ENCODE peak calls at places on chromosomes 2 and 18, in seven cellular contexts. Q is endodermal cell, Y is colonic mucosa, A is A549, N is GM23338, V is mucosa of descending colon, C is OCI-LY7. G is an unnamed sample. For H3K4me1, the result is how much of the 10 kb centered on the place peaks cover.

GRCh38 chr2:74815955-74816354 is 18.0 kb upstream of the HK2 start:
- DNase-seq in V (no peak), C (no peak), Y (no peak), Q (no peak), A (no peak), N (no peak), G (no peak)

GRCh38 chr2:192203876-192204275 is 9.1 kb upstream of the TMEFF2 start:
- DNase-seq in N (no peak), A (no peak), Y (no peak), Q (no peak), C (no peak), V (no peak), G (no peak)

GRCh38 chr2:112031473-112031872 is 23.6 kb upstream of the TMEM87B start:
- DNase-seq in A (no peak), N (peak), Y (no peak), C (no peak), Q (peak), V (no peak), G (no peak)

GRCh38 chr2:152452256-152452973 is 117.4 kb downstream of the FMNL2 start:
- DNase-seq in V (no peak), C (no peak), Q (peak), Y (no peak), A (no peak), N (peak), G (no peak)

GRCh38 chr2:198374375-198375072 is 570.1 kb downstream of the PLCL1 start:
- DNase-seq in Y (peak), V (no peak), Q (peak), A (peak), N (peak), C (peak), G (peak)

GRCh38 chr2:207253946-207254345 is 88.2 kb upstream of the KLF7 start:
- DNase-seq in Q (no peak), A (peak), N (no peak), V (no peak), Y (no peak), C (no peak), G (no peak)

GRCh38 chr18:59180150-59180845 is 39.7 kb upstream of the GRP start:
- DNase-seq in A (no peak), Q (no peak), Y (no peak), C (no peak), V (no peak), N (no peak), G (no peak)

GRCh38 chr2:67524777-67525176 is 127.6 kb downstream of the ETAA1 start:
- DNase-seq in Q (no peak), V (no peak), N (no peak), Y (no peak), A (no peak), C (no peak), G (no peak)

GRCh38 chr2:5022056-5022455 is 670.1 kb upstream of the SOX11 start:
- DNase-seq in Q (no peak), A (no peak), V (no peak), C (no peak), N (no peak), Y (no peak), G (peak)

GRCh38 chr2:101609434-101609833 is 88.1 kb upstream of the MAP4K4 start:
- DNase-seq in A (no peak), V (no peak), N (peak), Y (no peak), C (no peak), Q (no peak), G (no peak)

GRCh38 chr2:233350708-233351107 is 3.6 kb upstream of the DGKD start:
- DNase-seq in Y (peak), V (no peak), A (peak), Q (no peak), C (no peak), N (no peak), G (peak)

GRCh38 chr2:234137400-234138014 is 87.0 kb downstream of the SPP2 start:
- DNase-seq in Q (no peak), C (no peak), V (no peak), Y (no peak), A (peak), N (no peak), G (no peak)

GRCh38 chr2:42876280-42876840 is 84.0 kb upstream of the HAAO start:
- DNase-seq in Y (no peak), C (no peak), A (no peak), V (no peak), N (no peak), Q (peak), G (no peak)

GRCh38 chr18:5970032-5970431 is 74.7 kb upstream of the TMEM200C start:
- DNase-seq in Y (no peak), A (no peak), Q (peak), N (peak), V (no peak), C (no peak), G (no peak)

GRCh38 chr2:36824281-36824680 is 127.8 kb downstream of the VIT start:
- DNase-seq in V (no peak), C (no peak), N (peak), Q (peak), A (no peak), Y (no peak), G (no peak)

GRCh38 chr2:213246665-213247281 is 37.5 kb upstream of the SPAG16 start:
- DNase-seq in V (no peak), C (peak), N (peak), A (no peak), Q (peak), Y (peak), G (peak)

GRCh38 chr2:11738589-11739436 is 7.6 kb upstream of the LPIN1 start:
- DNase-seq in C (peak), V (no peak), N (peak), Y (peak), Q (peak), A (peak), G (peak)

GRCh38 chr2:54258171-54258570 is 2.1 kb upstream of the TSPYL6 start:
- DNase-seq in A (no peak), V (no peak), Y (no peak), N (no peak), C (no peak), Q (no peak), G (no peak)

GRCh38 chr2:61543062-61543461 is 4.9 kb upstream of the XPO1 start:
- DNase-seq in Y (no peak), A (no peak), V (no peak), N (no peak), Q (no peak), C (peak), G (no peak)
- H3K4me1 ChIP-seq in Y (under half), A (under half), V (under half), N (under half), Q (under half), C (under half), G (under half)

DNA sequence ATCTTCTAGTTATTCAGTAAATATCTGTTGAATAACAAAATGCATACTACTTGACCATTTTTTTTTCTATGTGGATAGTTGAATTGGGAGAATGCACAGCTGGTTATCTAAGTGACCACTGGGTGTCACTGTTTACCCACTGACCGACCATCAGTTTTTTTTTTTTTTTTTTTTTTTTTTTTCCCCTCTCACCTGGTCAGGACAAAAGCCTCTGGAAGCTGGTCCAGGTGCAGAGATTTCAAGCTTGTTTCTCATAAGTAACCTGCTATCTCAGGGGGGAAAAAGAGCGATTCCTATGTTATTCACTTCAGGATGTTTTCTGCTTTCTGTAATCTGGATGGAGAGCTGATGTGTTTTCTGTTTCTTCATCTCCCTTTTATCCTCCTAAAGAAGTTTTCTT is 256.0 kb downstream of the DCDC2C start:
- DNase-seq in V (no peak), N (peak), C (peak), Q (no peak), A (peak), Y (no peak), G (peak)
- TF ChIP-seq CTCF in V (no peak), N (peak), C (peak), Q (peak), A (peak), Y (peak), G (peak)

GRCh38 chr2:227410191-227410590 is 22.4 kb upstream of the SCYGR1 start:
- DNase-seq in Q (no peak), Y (no peak), A (no peak), V (no peak), N (no peak), C (no peak), G (no peak)

GRCh38 chr2:227411320-227411989 is 23.7 kb upstream of the SCYGR1 start:
- DNase-seq in Q (no peak), N (no peak), Y (no peak), V (no peak), C (no peak), A (no peak), G (no peak)

GRCh38 chr2:227404575-227404974 is 16.8 kb upstream of the SCYGR1 start:
- DNase-seq in A (peak), Y (no peak), Q (no peak), V (no peak), C (peak), N (peak), G (no peak)

GRCh38 chr2:227406177-227407031 is 18.7 kb upstream of the SCYGR1 start:
- DNase-seq in A (peak), N (peak), Y (peak), C (peak), V (no peak), Q (peak), G (peak)

DNA sequence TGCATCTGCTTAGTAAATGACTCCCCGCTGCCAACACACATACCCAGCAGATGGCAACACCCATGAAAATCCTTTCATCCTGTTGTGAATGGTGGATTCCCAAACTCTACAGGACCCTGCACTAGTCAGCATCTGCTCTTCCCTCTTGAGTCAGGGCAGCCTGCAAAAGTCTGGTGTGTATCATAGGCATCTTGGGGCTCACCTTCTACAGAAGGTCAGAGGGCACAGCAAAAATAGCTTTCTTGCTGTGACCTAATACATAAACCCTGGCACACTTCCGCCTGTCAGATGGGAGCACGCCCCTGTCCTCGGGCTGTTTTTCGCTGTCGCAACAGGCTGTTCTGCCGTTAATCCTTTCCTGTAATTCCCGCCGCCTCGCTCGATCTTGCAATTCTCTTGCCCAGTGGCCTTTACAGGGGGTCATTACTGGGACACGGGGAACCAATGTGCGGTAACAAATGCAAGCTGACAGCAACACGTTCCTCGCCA is 19.9 kb upstream of the SCYGR1 start:
- DNase-seq in Y (no peak), V (peak), Q (no peak), A (peak), C (no peak), N (no peak), G (no peak)
- H3K4me1 ChIP-seq in Y (under half), V (under half), Q (under half), A (half or more), C (under half), N (under half), G (under half)

GRCh38 chr2:206084468-206084869 is 1.5 kb downstream of the INO80D start:
- DNase-seq in A (peak), Q (peak), C (peak), Y (peak), N (peak), V (peak), G (peak)
- TF ChIP-seq CTCF in A (no peak), Q (no peak), C (no peak), Y (no peak), N (no peak), V (no peak), G (no peak)

DNA sequence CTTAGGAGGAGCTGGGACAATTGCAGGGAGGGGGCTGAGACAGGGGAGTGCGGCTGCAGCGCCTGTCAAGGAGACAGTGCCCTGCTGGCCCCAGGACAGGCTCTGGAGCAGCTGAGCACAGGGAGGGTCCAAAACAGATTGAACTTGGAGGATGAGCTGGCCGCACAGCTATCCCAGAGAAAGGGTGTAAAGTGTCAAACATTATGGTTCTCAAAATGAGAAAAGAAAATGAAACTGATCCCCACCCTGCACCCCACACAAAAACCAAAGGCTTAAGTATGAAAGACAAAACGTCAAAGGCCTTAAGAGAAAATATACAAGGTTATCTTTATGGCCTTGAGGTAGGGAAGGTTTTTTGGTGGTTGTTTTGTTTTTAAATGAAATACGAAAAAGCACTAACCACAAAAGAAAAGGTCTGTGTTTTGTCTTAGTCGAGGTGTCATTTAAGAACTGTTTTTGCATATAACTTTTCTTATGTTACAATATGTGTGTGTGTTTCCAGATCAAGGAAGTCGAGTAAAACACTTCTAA is 111.8 kb downstream of the HDAC4 start:
- DNase-seq in Q (no peak), Y (no peak), N (no peak), A (no peak), V (peak), C (no peak), G (no peak)
- H3K4me1 ChIP-seq in Q (under half), Y (under half), N (under half), A (under half), V (under half), C (under half), G (under half)

G was measured in Caco-2.